ENCODE peak calls at places on chromosome 9, in four cellular contexts. I, H, Z and R are unnamed samples. For H3K4me1 and H3K36me3, the result is how much of the 10 kb centered on the place peaks cover.

GRCh38 chr9:136644593-136645342 is 17.9 kb upstream of the EGFL7 start:
- DNase-seq in H (peak), I (peak), Z (no peak), R (peak)

GRCh38 chr9:129854588-129855110 is 19.4 kb downstream of the USP20 start:
- DNase-seq in H (no peak), I (no peak), Z (no peak), R (no peak)

GRCh38 chr9:108866001-108866420 is 3.9 kb downstream of the ACTL7A start:
- DNase-seq in H (no peak), Z (no peak), I (no peak), R (no peak)

GRCh38 chr9:6910032-6910431 is 152.3 kb downstream of the KDM4C start:
- DNase-seq in I (no peak), Z (no peak), H (no peak), R (no peak)

GRCh38 chr9:21615446-21615845 is 133.3 kb upstream of the IFNE start:
- DNase-seq in Z (peak), I (no peak), H (no peak), R (no peak)

GRCh38 chr9:3876553-3876952 is 350.8 kb upstream of the RFX3 start:
- DNase-seq in I (no peak), Z (no peak), H (no peak), R (no peak)

GRCh38 chr9:37903581-37903830 is 421 bp downstream of the SLC25A51 start:
- DNase-seq in I (no peak), H (no peak), Z (no peak), R (no peak)

GRCh38 chr9:9352877-9353481 is 1259.8 kb downstream of the PTPRD start:
- DNase-seq in I (no peak), Z (no peak), H (peak), R (no peak)

GRCh38 chr9:130570200-130570599 is 9.2 kb upstream of the FUBP3 start:
- DNase-seq in I (no peak), H (no peak), Z (peak), R (no peak)

GRCh38 chr9:133569891-133570651 is 35.6 kb downstream of the ADAMTSL2 start:
- DNase-seq in H (peak), Z (no peak), I (peak), R (peak)

GRCh38 chr9:129609486-129610192 is 11.3 kb downstream of the C9orf50 start:
- DNase-seq in Z (peak), H (peak), I (peak), R (peak)

GRCh38 chr9:69218166-69218565 is 44.1 kb downstream of the TJP2 start:
- DNase-seq in Z (no peak), H (no peak), I (no peak), R (no peak)

DNA sequence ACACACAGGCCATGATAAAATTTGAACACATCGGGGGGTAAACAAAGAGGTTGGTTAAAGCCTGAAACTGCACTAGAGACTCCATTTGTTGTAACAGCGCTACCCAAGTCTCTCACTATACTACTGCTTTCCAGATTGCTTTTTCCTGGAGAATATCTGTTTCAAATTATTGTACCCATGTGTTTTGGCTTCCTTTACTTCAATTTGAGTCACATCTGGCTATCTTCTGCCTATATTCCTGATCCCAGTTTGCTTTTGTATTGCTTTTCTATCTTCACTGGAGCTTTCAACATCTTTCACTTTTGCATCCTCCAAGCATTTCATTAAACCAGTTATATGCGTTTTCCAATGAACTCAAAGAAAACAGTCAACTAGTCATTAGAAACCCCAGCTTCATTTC is 404.7 kb downstream of the MLLT3 start:
- DNase-seq in Z (no peak), I (no peak), H (no peak), R (no peak)
- H3K4me1 ChIP-seq in Z (under half), I (under half), H (under half), R (under half)

GRCh38 chr9:106934424-106934823 is 71.5 kb downstream of the ZNF462 start:
- DNase-seq in I (no peak), H (no peak), Z (no peak), R (no peak)
- H3K36me3 ChIP-seq in I (under half), H (half or more), Z (under half), R (half or more)

DNA sequence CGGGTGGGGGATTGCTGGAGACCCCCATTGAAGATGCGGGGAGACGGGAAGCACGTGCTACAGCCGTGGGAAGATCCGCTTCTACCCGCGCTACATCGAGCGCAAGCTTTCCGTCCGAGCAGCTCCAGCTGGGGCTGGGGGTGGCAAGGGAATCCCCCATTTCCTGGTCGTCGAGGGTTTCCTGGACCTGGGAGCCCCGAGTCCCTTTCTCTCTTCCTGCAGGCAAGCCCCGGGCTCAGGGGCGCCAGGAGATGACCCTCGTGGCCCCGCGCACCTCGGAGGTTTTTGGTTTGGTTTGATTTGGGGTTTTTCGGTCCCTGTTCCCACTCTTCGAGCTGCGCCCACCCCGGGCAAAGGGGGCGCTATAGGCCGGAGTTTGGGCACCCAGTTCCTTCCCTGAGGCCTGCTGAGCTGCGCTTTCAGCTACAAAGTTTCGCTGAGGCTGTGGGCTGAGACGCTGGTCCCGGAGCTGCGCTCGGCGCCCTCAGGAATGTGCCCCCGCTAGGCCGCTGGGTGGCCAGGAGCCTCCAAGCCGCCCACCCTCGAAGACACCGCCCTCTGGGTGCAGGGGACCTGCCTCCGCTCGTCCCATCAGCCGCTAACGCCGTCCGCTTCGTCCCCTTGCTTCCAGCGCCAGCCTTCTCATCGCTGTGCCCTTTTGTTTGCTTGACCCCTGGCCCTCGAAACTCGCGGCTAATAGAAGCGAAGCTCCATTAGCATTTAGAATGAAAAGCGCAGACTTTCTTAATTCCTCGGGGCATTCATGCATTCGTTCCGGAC is 2.9 kb downstream of the NR4A3 start:
- DNase-seq in I (peak), H (peak), Z (peak), R (peak)
- TF ChIP-seq CTCF in I (peak), H (peak), Z (peak), R (peak)

GRCh38 chr9:116166713-116167112 is 13.1 kb downstream of the PAPPA start:
- DNase-seq in H (peak), Z (no peak), I (no peak), R (no peak)

GRCh38 chr9:116168231-116168630 is 14.6 kb downstream of the PAPPA start:
- DNase-seq in H (no peak), Z (no peak), I (no peak), R (no peak)

GRCh38 chr9:116163293-116164055 is 9.9 kb downstream of the PAPPA start:
- DNase-seq in Z (no peak), H (peak), I (no peak), R (peak)

GRCh38 chr9:116162241-116162781 is 8.7 kb downstream of the PAPPA start:
- DNase-seq in Z (no peak), H (no peak), I (no peak), R (no peak)

DNA sequence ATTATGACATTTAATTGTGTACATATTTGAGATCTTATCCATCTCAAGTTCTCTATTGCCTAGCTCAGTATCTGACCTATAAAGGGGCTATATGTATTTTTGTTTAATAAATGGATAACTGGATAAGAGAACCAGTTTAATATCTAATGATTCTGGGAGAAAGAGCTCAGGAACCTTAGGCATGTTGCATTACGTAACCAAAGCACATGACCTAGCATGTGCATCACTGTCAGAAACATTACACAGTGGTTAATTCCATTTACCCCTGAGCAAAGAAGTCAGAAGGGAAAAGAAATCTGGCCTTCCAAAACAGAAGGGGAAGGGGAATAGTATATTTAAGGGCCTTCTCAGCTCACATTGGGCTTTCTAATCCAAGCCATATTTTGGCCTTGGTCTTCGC is 12.3 kb downstream of the PAPPA start:
- DNase-seq in Z (no peak), H (no peak), I (no peak), R (no peak)
- H3K4me1 ChIP-seq in Z (under half), H (under half), I (under half), R (under half)

GRCh38 chr9:123089040-123089439 is 55.6 kb downstream of the GPR21 start:
- DNase-seq in Z (no peak), H (no peak), I (no peak), R (no peak)
- H3K36me3 ChIP-seq in Z (under half), H (under half), I (under half), R (half or more)

GRCh38 chr9:76394023-76394895 is at the start of gene RFK:
- DNase-seq in Z (peak), H (peak), I (peak), R (peak)
- TF ChIP-seq CTCF in Z (peak), H (peak), I (peak), R (peak)

GRCh38 chr9:90810686-90811085 is 9.1 kb downstream of the SYK start:
- DNase-seq in I (no peak), Z (no peak), H (no peak), R (no peak)
- H3K4me1 ChIP-seq in I (under half), Z (under half), H (under half), R (under half)

GRCh38 chr9:128078504-128079434 is 10.7 kb downstream of the SLC25A25 start:
- DNase-seq in I (no peak), Z (peak), H (no peak), R (peak)

GRCh38 chr9:128080218-128080617 is 12.2 kb downstream of the SLC25A25 start:
- DNase-seq in H (no peak), Z (no peak), I (no peak), R (no peak)

GRCh38 chr9:128081052-128081451 is 13.0 kb downstream of the SLC25A25 start:
- DNase-seq in I (no peak), Z (peak), H (peak), R (no peak)

GRCh38 chr9:128084746-128085145 is 16.7 kb downstream of the SLC25A25 start:
- DNase-seq in I (no peak), Z (peak), H (no peak), R (no peak)

GRCh38 chr9:128082173-128082572 is 14.1 kb downstream of the SLC25A25 start:
- DNase-seq in Z (peak), H (peak), I (no peak), R (no peak)
- H3K36me3 ChIP-seq in Z (under half), H (under half), I (under half), R (under half)

GRCh38 chr9:85215416-85215815 is 526.3 kb downstream of the AGTPBP1 start:
- DNase-seq in H (no peak), Z (no peak), I (no peak), R (no peak)
- TF ChIP-seq CTCF in H (no peak), Z (no peak), I (no peak), R (no peak)